ENCODE peak calls at places on chromosome 5, in four cellular contexts. G, L, Z and W are unnamed samples.

GRCh38 chr5:50963647-50964584 is 297.5 kb downstream of the PARP8 start:
- DNase-seq in Z (no peak), G (no peak), L (no peak), W (no peak)

GRCh38 chr5:147558826-147559225 is 49.0 kb upstream of the DPYSL3 start:
- DNase-seq in L (no peak), Z (peak; percentile 34), G (peak; percentile 62), W (no peak)

GRCh38 chr5:9479361-9479760 is 66.5 kb downstream of the SEMA5A start:
- DNase-seq in L (no peak), Z (no peak), G (no peak), W (no peak)

GRCh38 chr5:100846722-100847121 is 56.4 kb downstream of the ST8SIA4 start:
- DNase-seq in L (no peak), Z (no peak), G (no peak), W (no peak)

GRCh38 chr5:178499352-178499751 is 90.8 kb downstream of the COL23A1 start:
- DNase-seq in G (no peak), Z (no peak), L (no peak), W (no peak)

GRCh38 chr5:1751864-1752822 is 47.5 kb downstream of the MRPL36 start:
- DNase-seq in L (peak; percentile 21), G (no peak), Z (no peak), W (peak; percentile 42)

GRCh38 chr5:107806705-107807104 is 136.0 kb upstream of the EFNA5 start:
- DNase-seq in Z (no peak), G (no peak), L (no peak), W (no peak)

GRCh38 chr5:125668904-125669303 is 754.3 kb upstream of the GRAMD2B start:
- DNase-seq in G (no peak), Z (no peak), L (no peak), W (no peak)

GRCh38 chr5:112034614-112035013 is 277.6 kb upstream of the NREP start:
- DNase-seq in L (no peak), Z (no peak), G (no peak), W (no peak)

GRCh38 chr5:32991416-32991805 is 280.3 kb downstream of the NPR3 start:
- DNase-seq in G (no peak), Z (no peak), L (no peak), W (no peak)

GRCh38 chr5:112492291-112492690 is 73.2 kb upstream of the EPB41L4A start:
- DNase-seq in Z (peak; percentile 56), L (peak; percentile 53), G (no peak), W (no peak)

GRCh38 chr5:151139015-151139414 is 18.6 kb downstream of the ANXA6 start:
- DNase-seq in G (no peak), L (no peak), Z (no peak), W (no peak)

GRCh38 chr5:128227984-128228383 is 144.4 kb downstream of the SLC12A2 start:
- DNase-seq in G (no peak), Z (no peak), L (no peak), W (no peak)

GRCh38 chr5:151679421-151680155 is 7.1 kb downstream of the SPARC start:
- DNase-seq in L (no peak), G (no peak), Z (no peak), W (no peak)

GRCh38 chr5:170389250-170389902 is at the start of gene KCNMB1:
- DNase-seq in L (no peak), Z (no peak), G (no peak), W (no peak)

GRCh38 chr5:155380480-155380879 is 366.9 kb downstream of the KIF4B start:
- DNase-seq in L (no peak), G (no peak), Z (no peak), W (no peak)

GRCh38 chr5:67272453-67273130 is 76.0 kb upstream of the CD180 start:
- DNase-seq in Z (no peak), G (no peak), L (no peak), W (no peak)

GRCh38 chr5:149801307-149801985 is 71.3 kb downstream of the PPARGC1B start:
- DNase-seq in Z (no peak), G (no peak), L (no peak), W (no peak)

GRCh38 chr5:76472338-76473336 is 69.6 kb downstream of the IQGAP2 start:
- DNase-seq in L (no peak), G (no peak), Z (no peak), W (no peak)

GRCh38 chr5:33939863-33940262 is 3.7 kb downstream of the RXFP3 start:
- DNase-seq in L (no peak), Z (no peak), G (no peak), W (no peak)

GRCh38 chr5:997711-998110 is 10.9 kb upstream of the NKD2 start:
- DNase-seq in Z (no peak), G (no peak), L (peak; percentile 26), W (peak; percentile 39)

GRCh38 chr5:2744485-2744884 is 7.0 kb downstream of the IRX2 start:
- DNase-seq in Z (no peak), L (no peak), G (no peak), W (no peak)

GRCh38 chr5:67478337-67478736 is 281.7 kb upstream of the CD180 start:
- DNase-seq in G (no peak), Z (no peak), L (no peak), W (no peak)

GRCh38 chr5:77167695-77168111 is 42.8 kb upstream of the PDE8B start:
- DNase-seq in Z (no peak), L (no peak), G (no peak), W (no peak)

GRCh38 chr5:1642221-1642620 is 118.5 kb upstream of the LPCAT1 start:
- DNase-seq in L (peak; percentile 37), G (no peak), Z (peak; percentile 9), W (peak; percentile 31)

GRCh38 chr5:57276353-57276752 is 102.5 kb downstream of the GPBP1 start:
- DNase-seq in G (no peak), Z (no peak), L (no peak), W (no peak)

GRCh38 chr5:57280811-57281301 is 107.0 kb downstream of the GPBP1 start:
- DNase-seq in L (no peak), Z (no peak), G (no peak), W (no peak)

GRCh38 chr5:57277085-57277484 is 103.2 kb downstream of the GPBP1 start:
- DNase-seq in Z (no peak), G (no peak), L (no peak), W (no peak)
- TF ChIP-seq CTCF in Z (peak; percentile 40), G (no peak), L (no peak), W (peak; percentile 20)

DNA sequence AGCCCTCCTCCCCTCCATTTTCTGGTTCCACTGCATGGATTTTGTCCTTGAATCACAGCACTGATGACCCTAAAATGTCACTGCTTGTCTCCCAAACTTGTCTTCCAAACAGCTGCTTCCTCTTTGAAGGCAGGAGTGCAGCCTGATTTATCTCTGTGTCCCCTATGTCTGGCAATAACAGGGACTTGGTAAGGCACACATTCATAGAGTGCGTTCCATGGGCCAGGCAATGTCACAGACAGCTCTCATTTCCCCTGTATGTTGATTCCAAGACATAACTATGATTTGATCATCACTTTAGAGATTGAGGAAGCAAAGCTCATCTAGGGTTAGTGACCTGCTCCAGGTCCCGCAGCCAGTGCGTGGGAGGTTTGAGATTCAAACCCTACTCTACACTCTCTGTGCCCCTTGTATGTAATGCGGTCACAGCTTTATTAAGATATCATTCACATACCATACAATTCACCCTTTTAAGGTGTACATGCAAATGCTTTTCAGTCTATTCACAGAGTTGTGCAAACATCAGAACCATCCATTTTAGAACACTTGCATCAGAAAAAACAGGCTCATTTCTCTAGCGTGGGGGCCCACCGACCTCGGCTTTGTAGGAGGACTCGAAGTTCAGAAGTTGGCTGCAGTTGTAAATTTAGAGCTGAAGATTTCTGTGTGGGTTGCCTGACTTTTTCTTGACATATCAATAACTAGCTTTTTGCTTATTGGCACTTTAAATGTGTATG is 28.4 kb upstream of the BOD1 start:
- DNase-seq in G (no peak), L (no peak), Z (no peak), W (no peak)
- H3K27ac ChIP-seq in G (no peak overlapping the region), L (peak overlapping the region; percentile 39), Z (no peak overlapping the region), W (no peak overlapping the region)

GRCh38 chr5:37724395-37725125 is 115.3 kb downstream of the GDNF start:
- DNase-seq in Z (no peak), G (no peak), L (no peak), W (no peak)

GRCh38 chr5:37721447-37721871 is 118.4 kb downstream of the GDNF start:
- DNase-seq in G (no peak), Z (no peak), L (no peak), W (no peak)

GRCh38 chr5:37722236-37723146 is 117.3 kb downstream of the GDNF start:
- DNase-seq in G (no peak), L (no peak), Z (no peak), W (no peak)

GRCh38 chr5:37725185-37725584 is 114.7 kb downstream of the GDNF start:
- DNase-seq in L (no peak), Z (no peak), G (no peak), W (no peak)

GRCh38 chr5:37723147-37723961 is 116.5 kb downstream of the GDNF start:
- DNase-seq in L (no peak), G (no peak), Z (no peak), W (no peak)
- TF ChIP-seq CTCF in L (no peak), G (no peak), Z (peak; percentile 27), W (peak; percentile 22)

GRCh38 chr5:135359374-135360165 is 39.5 kb downstream of the MACROH2A1 start:
- DNase-seq in G (no peak), L (no peak), Z (no peak), W (no peak)

GRCh38 chr5:135356522-135357318 is 42.3 kb downstream of the MACROH2A1 start:
- DNase-seq in L (no peak), Z (peak; percentile 83), G (peak; percentile 59), W (no peak)

GRCh38 chr5:135353952-135354721 is 44.9 kb downstream of the MACROH2A1 start:
- DNase-seq in L (no peak), G (no peak), Z (no peak), W (no peak)

GRCh38 chr5:135350536-135350935 is 48.5 kb downstream of the MACROH2A1 start:
- DNase-seq in G (no peak), L (no peak), Z (no peak), W (no peak)

DNA sequence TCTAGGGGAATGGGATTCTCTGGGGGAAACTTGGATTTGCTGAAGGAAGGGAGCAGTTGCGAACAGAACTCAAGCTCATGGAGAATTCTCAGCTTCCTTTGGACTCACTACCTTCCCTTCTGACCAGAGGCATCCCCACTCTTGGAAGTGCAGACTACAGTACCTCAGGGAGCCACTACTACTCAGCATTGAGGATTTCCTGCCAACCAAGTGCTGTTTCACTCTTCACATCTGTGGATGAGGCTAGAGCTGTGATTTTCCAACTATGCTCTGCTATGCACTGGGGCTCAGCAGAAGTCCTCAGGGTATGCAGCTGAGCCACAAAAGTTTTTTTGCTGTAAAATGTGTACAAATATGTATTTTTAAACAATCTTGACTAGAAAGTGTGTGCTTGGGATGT is 43.8 kb downstream of the MACROH2A1 start:
- DNase-seq in Z (no peak), G (no peak), L (no peak), W (no peak)
- H3K27ac ChIP-seq in Z (no peak overlapping the region), G (no peak overlapping the region), L (no peak overlapping the region), W (no peak overlapping the region)